ENCODE peak calls at places on chromosomes 13 and 19, in eight cellular contexts. O is iPS DF 6.9; B is GM12865; G is stimulated activated CD4-positive, alpha-beta T cell treated with anti-CD3 and anti-CD28 coated beads, Interleukin-4, amount 100 ng/mL, for 48 hours; M is ELR; T is progenitor cell of endocrine pancreas; E is uterus; S is cardiac muscle cell. F is an unnamed sample.

GRCh38 chr13:67229438-67230242 is 496 bp downstream of the PCDH9 start:
- DNase-seq in T (no peak), M (peak), O (no peak), S (peak), B (no peak), G (no peak), E (no peak), F (no peak)

GRCh38 chr19:39341122-39341719 is 1.0 kb upstream of the SAMD4B start:
- DNase-seq in O (no peak), B (no peak), S (peak), T (peak), E (peak), G (no peak), M (peak), F (no peak)

GRCh38 chr19:22545751-22546150 is 88.4 kb upstream of the ZNF492 start:
- DNase-seq in T (no peak), O (peak), B (peak), M (peak), E (peak), G (peak), S (peak), F (no peak)

GRCh38 chr19:56670961-56671612 is 470 bp downstream of the ZNF835 start:
- DNase-seq in E (no peak), B (no peak), T (no peak), S (no peak), G (no peak), M (no peak), O (no peak), F (no peak)

GRCh38 chr13:98970293-98970692 is 7.6 kb downstream of the DOCK9 start:
- DNase-seq in T (no peak), G (no peak), M (no peak), S (no peak), O (no peak), E (no peak), B (no peak), F (no peak)

GRCh38 chr13:67119481-67119883 is 110.7 kb downstream of the PCDH9 start:
- DNase-seq in B (no peak), E (no peak), M (peak), O (no peak), G (no peak), T (no peak), S (peak), F (no peak)

GRCh38 chr13:66036024-66036614 is 1194.0 kb downstream of the PCDH9 start:
- DNase-seq in O (no peak), M (no peak), S (peak), B (no peak), E (no peak), G (no peak), T (no peak), F (no peak)

GRCh38 chr13:60922526-60923231 is 493.0 kb downstream of the PCDH20 start:
- DNase-seq in G (no peak), S (no peak), E (no peak), T (no peak), B (no peak), M (no peak), O (no peak), F (no peak)

GRCh38 chr19:49677232-49677881 is at the start of gene PRMT1:
- DNase-seq in B (peak), M (peak), E (no peak), S (no peak), T (peak), O (no peak), G (no peak), F (no peak)

GRCh38 chr13:69704311-69704710 is 403.3 kb upstream of the ATXN8OS start:
- DNase-seq in T (no peak), B (no peak), E (no peak), M (peak), G (no peak), O (no peak), S (no peak), F (no peak)

GRCh38 chr19:17311455-17312248 is 2.3 kb downstream of the DDA1 start:
- DNase-seq in O (no peak), S (peak), E (no peak), M (peak), G (no peak), B (no peak), T (no peak), F (no peak)

GRCh38 chr19:3161453-3161852 is 17.1 kb upstream of the S1PR4 start:
- DNase-seq in M (peak), O (no peak), B (no peak), S (peak), E (no peak), T (no peak), G (no peak), F (no peak)

GRCh38 chr13:97275265-97275664 is 53.1 kb downstream of the MBNL2 start:
- DNase-seq in S (peak), E (no peak), B (no peak), T (no peak), M (peak), G (no peak), O (no peak), F (no peak)

GRCh38 chr19:34664168-34664567 is 12.8 kb downstream of the SCGB2B2 start:
- DNase-seq in M (no peak), B (no peak), G (no peak), E (no peak), O (no peak), T (no peak), S (no peak), F (no peak)

GRCh38 chr19:4390862-4391693 is 9.3 kb downstream of the SH3GL1 start:
- DNase-seq in E (no peak), B (no peak), G (no peak), M (peak), S (peak), T (no peak), O (no peak), F (no peak)

GRCh38 chr19:11091343-11092153 is 2.3 kb downstream of the LDLR start:
- DNase-seq in B (peak), M (peak), E (peak), O (no peak), G (peak), T (no peak), S (peak), F (no peak)